ENCODE peak calls at places on chromosomes 7 and 10, in eight cellular contexts. J is brain microvascular endothelial cell, V is PC-3, S is OCI-LY7, N is neural progenitor cell, T is HCT116, I is adrenal gland, Y is AG04450. B is an unnamed sample.
A peak's percentile ranks its signal among the peaks of the same experiment; 100 is the strongest.

GRCh38 chr7:135726911-135727673 is 894 bp downstream of the SLC13A4 start:
- DNase-seq in T (no peak), Y (no peak), V (no peak), J (no peak), S (no peak), I (no peak), N (no peak), B (no peak)

GRCh38 chr10:121237718-121238117 is 360.5 kb downstream of the FGFR2 start:
- DNase-seq in T (no peak), V (no peak), Y (no peak), S (no peak), N (no peak), J (no peak), I (no peak), B (no peak)

GRCh38 chr10:32093650-32094049 is 37.4 kb upstream of the KIF5B start:
- DNase-seq in S (no peak), J (no peak), T (no peak), I (no peak), Y (no peak), N (no peak), V (no peak), B (no peak)

GRCh38 chr7:49911906-49912305 is 138.5 kb downstream of the VWC2 start:
- DNase-seq in T (no peak), S (no peak), N (no peak), Y (no peak), J (no peak), I (no peak), V (no peak), B (no peak)

GRCh38 chr10:75117996-75118395 is 6.5 kb downstream of the SAMD8 start:
- DNase-seq in V (no peak), J (no peak), Y (no peak), N (no peak), T (no peak), I (no peak), S (no peak), B (no peak)

GRCh38 chr7:109950256-109950655 is 1140.7 kb upstream of the LRRN3 start:
- DNase-seq in J (no peak), N (no peak), T (no peak), Y (no peak), I (no peak), S (no peak), V (no peak), B (no peak)

GRCh38 chr7:90613088-90613498 is 17.0 kb downstream of the CDK14 start:
- DNase-seq in Y (no peak), T (no peak), N (no peak), I (no peak), J (no peak), S (no peak), V (no peak), B (no peak)

GRCh38 chr7:151684408-151685175 is 164.9 kb upstream of the RHEB start:
- DNase-seq in N (no peak), J (peak; percentile 34), Y (no peak), S (no peak), T (no peak), V (no peak), I (no peak), B (no peak)

GRCh38 chr10:89263091-89263490 is 11.5 kb upstream of the LIPA start:
- DNase-seq in J (no peak), S (no peak), V (no peak), N (no peak), T (no peak), I (no peak), Y (no peak), B (no peak)

GRCh38 chr10:100729877-100730738 is 15.3 kb upstream of the PAX2 start:
- DNase-seq in Y (no peak), S (no peak), T (no peak), J (no peak), I (no peak), V (no peak), N (peak; percentile 60), B (no peak)

GRCh38 chr10:100727808-100728207 is 17.6 kb upstream of the PAX2 start:
- DNase-seq in J (no peak), V (no peak), S (no peak), I (no peak), N (no peak), T (no peak), Y (no peak), B (no peak)

GRCh38 chr10:100731603-100732596 is 13.5 kb upstream of the PAX2 start:
- DNase-seq in N (no peak), S (no peak), Y (no peak), V (no peak), J (no peak), I (no peak), T (no peak), B (no peak)

GRCh38 chr10:100730739-100731602 is 14.4 kb upstream of the PAX2 start:
- DNase-seq in N (peak; percentile 56), J (peak; percentile 31), T (no peak), Y (no peak), V (no peak), S (no peak), I (no peak), B (no peak)

DNA sequence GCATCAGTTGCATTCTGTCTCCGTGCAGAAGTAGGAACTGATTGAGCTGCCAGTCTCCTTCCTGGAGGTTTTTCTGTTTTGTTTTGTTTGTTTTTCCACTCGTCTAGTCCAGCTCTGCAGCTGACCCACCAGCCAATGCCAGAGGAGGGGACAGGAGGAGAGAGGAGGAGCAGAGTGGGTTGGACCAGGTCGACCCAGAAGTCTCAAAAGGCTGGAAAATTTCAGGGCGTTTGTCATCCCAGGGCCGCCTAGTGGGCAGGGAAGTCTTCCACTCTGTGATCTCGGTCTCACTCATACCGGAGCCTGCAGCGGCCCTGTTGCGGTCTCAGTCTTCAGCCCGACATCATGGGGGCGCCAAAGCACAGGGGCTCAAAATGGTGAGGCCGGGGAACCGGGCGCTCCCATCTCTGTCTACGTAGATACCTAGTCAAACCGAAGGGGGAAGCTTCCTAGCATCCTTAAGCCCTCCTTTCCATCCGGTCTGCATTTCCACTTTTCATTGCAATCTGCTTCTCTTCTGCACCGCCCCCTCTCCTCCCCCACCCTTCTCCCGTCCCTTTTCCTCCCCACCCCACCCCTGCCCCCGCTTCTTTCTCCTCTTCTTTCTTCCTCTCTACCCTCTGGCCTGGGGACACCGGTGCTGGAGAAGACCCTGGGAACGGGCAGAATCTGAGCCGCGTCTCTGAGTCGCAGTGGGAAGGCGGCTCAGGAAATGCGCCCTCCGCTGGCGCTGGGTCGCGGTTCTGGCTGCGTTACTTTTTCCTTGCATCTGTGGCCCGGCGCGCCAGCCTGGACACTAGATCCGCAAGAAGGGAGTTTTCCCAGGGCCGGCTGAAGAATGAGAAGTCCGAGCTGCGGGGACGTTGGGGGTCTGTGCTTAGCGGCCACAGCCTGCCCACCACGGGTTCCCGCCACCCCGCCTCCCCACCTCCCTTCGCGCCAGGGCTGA is 16.2 kb upstream of the PAX2 start:
- DNase-seq in I (peak; percentile 56), N (peak; percentile 86), V (peak; percentile 48), S (peak; percentile 4), J (no peak), T (peak; percentile 87), Y (no peak), B (no peak)
- TF ChIP-seq CTCF in I (peak; percentile 9), N (peak; percentile 55), V (peak; percentile 53), S (peak; percentile 35), J (peak; percentile 63), T (peak; percentile 82), Y (peak; percentile 41), B (no peak)

DNA sequence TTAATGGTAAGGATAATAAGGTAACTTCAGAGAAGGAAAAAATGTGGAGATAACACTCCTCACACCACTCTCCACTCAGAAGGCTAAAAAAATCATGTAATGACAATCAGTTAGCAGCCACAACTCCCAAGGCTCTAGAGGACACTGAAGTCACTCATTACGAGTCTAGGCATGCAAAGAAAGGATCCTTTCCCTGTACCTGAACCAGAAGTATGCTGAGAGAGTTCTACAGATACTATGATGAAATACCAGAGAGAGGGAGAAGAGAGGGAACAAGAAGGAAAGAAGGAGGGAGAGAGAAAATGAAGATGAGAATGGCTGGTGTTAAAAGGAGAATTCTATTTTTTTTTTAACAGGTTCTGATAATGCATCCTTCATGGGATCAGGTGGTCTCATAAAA is 224.3 kb upstream of the PLXNA4 start:
- DNase-seq in S (no peak), V (no peak), J (no peak), T (no peak), I (no peak), Y (no peak), N (no peak), B (no peak)
- H3K4me3 ChIP-seq in S (no peak overlapping the region), V (no peak overlapping the region), J (no peak overlapping the region), T (no peak overlapping the region), I (no peak overlapping the region), Y (no peak overlapping the region), N (no peak overlapping the region), B (no peak overlapping the region)

GRCh38 chr10:33402748-33403147 is 68.3 kb upstream of the NRP1 start:
- DNase-seq in S (no peak), V (no peak), N (no peak), Y (no peak), I (no peak), J (no peak), T (no peak), B (no peak)
- H3K27ac ChIP-seq in S (no peak overlapping the region), V (no peak overlapping the region), N (no peak overlapping the region), Y (no peak overlapping the region), I (no peak overlapping the region), J (no peak overlapping the region), T (no peak overlapping the region), B (no peak overlapping the region)

GRCh38 chr10:112448903-112449302 is 1.9 kb downstream of the VTI1A start:
- DNase-seq in V (no peak), N (no peak), Y (no peak), S (no peak), T (no peak), J (no peak), I (no peak), B (no peak)

GRCh38 chr10:112442063-112442462 is 4.7 kb downstream of the ZDHHC6 start:
- DNase-seq in I (no peak), S (no peak), Y (no peak), J (no peak), T (no peak), N (no peak), V (no peak), B (no peak)

GRCh38 chr10:112441520-112441919 is 5.2 kb downstream of the ZDHHC6 start:
- DNase-seq in N (no peak), I (no peak), S (no peak), T (no peak), J (no peak), Y (no peak), V (no peak), B (no peak)

GRCh38 chr10:112446055-112446854 is 459 bp downstream of the ZDHHC6 start:
- DNase-seq in N (no peak), J (no peak), V (no peak), Y (no peak), I (no peak), T (no peak), S (peak; percentile 8), B (no peak)

DNA sequence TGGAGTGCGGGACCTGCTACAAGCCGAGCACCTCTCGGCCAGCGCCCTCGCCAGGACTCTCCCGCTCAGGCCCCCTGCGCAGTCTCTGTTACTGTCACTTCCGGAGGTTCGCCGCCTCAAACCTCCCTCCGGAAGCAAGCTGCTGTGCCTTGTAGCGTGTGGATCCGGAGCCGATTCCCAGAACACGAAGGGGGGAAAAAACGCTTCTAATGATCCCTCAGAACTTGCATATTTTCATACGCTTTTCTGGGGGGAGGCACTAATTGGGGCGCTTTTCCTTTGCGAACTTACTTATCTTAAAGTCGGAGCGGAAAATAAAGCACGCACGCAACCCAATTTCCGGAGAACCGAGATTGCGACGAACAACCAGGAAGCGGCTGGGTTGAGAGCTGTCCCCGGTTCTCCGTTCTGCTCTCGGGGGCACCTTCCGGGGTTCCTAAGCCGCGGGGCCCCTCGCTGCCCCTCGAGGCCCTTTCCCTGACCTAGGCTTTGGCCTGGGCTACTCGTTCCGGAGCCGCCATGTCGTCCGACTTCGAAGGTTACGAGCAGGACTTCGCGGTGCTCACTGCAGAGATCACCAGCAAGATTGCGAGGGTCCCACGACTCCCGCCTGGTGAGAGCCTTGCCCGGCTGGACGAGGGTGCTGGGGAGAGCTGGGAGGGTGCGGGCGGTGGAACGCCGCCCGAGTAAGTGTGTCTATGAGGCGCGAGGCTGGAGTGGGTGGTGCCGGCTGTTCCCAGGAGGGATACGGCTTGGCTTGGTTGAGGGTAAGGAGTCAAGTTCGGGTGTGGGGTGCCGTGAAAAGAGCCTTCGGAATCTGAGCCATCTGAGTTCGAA is at the start of the genes VTI1A and ZDHHC6:
- DNase-seq in N (peak; percentile 91), I (peak; percentile 93), S (peak; percentile 88), Y (peak; percentile 61), T (peak; percentile 91), V (peak; percentile 75), J (peak; percentile 80), B (peak; percentile 88)
- TF ChIP-seq CTCF in N (no peak), I (peak; percentile 16), S (peak; percentile 42), Y (peak; percentile 43), T (peak; percentile 56), V (no peak), J (peak; percentile 51), B (no peak)

B was measured in coronary artery.